ENCODE peak calls at places on chromosomes 16 and 17, in five cellular contexts. N is C1 segment of cervical spinal cord; I is upper lobe of right lung; V is H4; X is activated CD4-positive, alpha-beta memory T cell treated with anti-CD3 and anti-CD28 coated beads for 36 hours. D is an unnamed sample.
A peak's percentile ranks its signal among the peaks of the same experiment; 100 is the strongest.

GRCh38 chr17:1626333-1626732 is 2.3 kb downstream of the SLC43A2 start:
- DNase-seq in V (no peak), X (no peak), I (no peak), N (no peak), D (no peak)

GRCh38 chr16:17467923-17468540 is 2.7 kb downstream of the XYLT1 start:
- DNase-seq in X (peak; percentile 68), I (peak; percentile 70), N (peak; percentile 60), V (peak; percentile 67), D (peak; percentile 59)

GRCh38 chr16:11877374-11877773 is 26.0 kb upstream of the RSL1D1 start:
- DNase-seq in X (no peak), I (no peak), N (no peak), V (no peak), D (no peak)

GRCh38 chr17:8376302-8377067 is at the start of gene KRABD2:
- DNase-seq in V (peak; percentile 83), N (peak; percentile 89), X (peak; percentile 95), I (peak; percentile 95), D (peak; percentile 93)

GRCh38 chr16:70736454-70737376 is 50.9 kb upstream of the MTSS2 start:
- DNase-seq in N (no peak), X (peak; percentile 40), V (no peak), I (no peak), D (no peak)

GRCh38 chr16:66408181-66409048 is 18.7 kb upstream of the BEAN1 start:
- DNase-seq in X (peak; percentile 61), N (no peak), V (peak; percentile 78), I (no peak), D (no peak)

GRCh38 chr17:54544239-54544638 is 356.4 kb upstream of the TOM1L1 start:
- DNase-seq in V (no peak), X (no peak), I (no peak), N (no peak), D (no peak)

GRCh38 chr17:47205419-47205963 is 3.7 kb upstream of the MYL4 start:
- DNase-seq in V (peak; percentile 97), I (peak; percentile 76), X (peak; percentile 83), N (peak; percentile 32), D (no peak)

GRCh38 chr17:13158511-13159240 is 140.8 kb upstream of the ELAC2 start:
- DNase-seq in N (no peak), X (no peak), I (no peak), V (no peak), D (no peak)

GRCh38 chr16:85286066-85286712 is 173.9 kb upstream of the CIBAR2 start:
- DNase-seq in N (peak; percentile 95), I (no peak), V (peak; percentile 53), X (no peak), D (peak; percentile 92)

GRCh38 chr17:64442550-64442971 is 6.4 kb upstream of the MILR1 start:
- DNase-seq in X (peak; percentile 19), V (no peak), I (no peak), N (no peak), D (no peak)

GRCh38 chr17:20226814-20227482 is 217.8 kb downstream of the SPECC1 start:
- DNase-seq in X (peak; percentile 87), N (peak; percentile 81), V (peak; percentile 75), I (peak; percentile 88), D (peak; percentile 79)

GRCh38 chr16:81823111-81823510 is 44.0 kb downstream of the PLCG2 start:
- DNase-seq in X (no peak), I (no peak), N (peak; percentile 11), V (no peak), D (no peak)

GRCh38 chr17:58153046-58153445 is 4.9 kb downstream of the OR4D1 start:
- DNase-seq in N (no peak), V (no peak), I (no peak), X (peak; percentile 64), D (no peak)

GRCh38 chr16:73286643-73287267 is 238.8 kb upstream of the ZFHX3 start:
- DNase-seq in X (no peak), N (no peak), V (no peak), I (no peak), D (no peak)

D was measured in caudate nucleus.